ENCODE peak calls at places on chromosomes 4 and X, in four cellular contexts. Q is astrocyte, E is heart left ventricle, K is HepG2. M is an unnamed sample.

GRCh38 chrX:153642313-153642654 is 4.7 kb upstream of the DUSP9 start:
- DNase-seq in Q (no peak), K (no peak), E (no peak), M (no peak)

GRCh38 chr4:186726440-186727148 is 2.9 kb upstream of the FAT1 start:
- DNase-seq in Q (peak; percentile 71), E (peak; percentile 74), K (peak; percentile 63), M (peak; percentile 85)

GRCh38 chr4:151688785-151689043 is 72.1 kb downstream of the GATB start:
- DNase-seq in Q (no peak), E (no peak), K (no peak), M (no peak)

GRCh38 chr4:1991087-1991486 is 17.7 kb downstream of the NELFA start:
- DNase-seq in K (no peak), Q (no peak), E (no peak), M (no peak)

GRCh38 chr4:120850048-120850599 is 72.4 kb downstream of the PRDM5 start:
- DNase-seq in Q (peak; percentile 71), E (no peak), K (no peak), M (no peak)

GRCh38 chr4:126071346-126072333 is 756.9 kb downstream of the FAT4 start:
- DNase-seq in K (peak; percentile 11), E (no peak), Q (peak; percentile 88), M (no peak)

GRCh38 chr4:86872135-86872534 is 20.1 kb downstream of the C4orf36 start:
- DNase-seq in E (no peak), K (no peak), Q (no peak), M (no peak)

GRCh38 chrX:150899191-150899757 is 806 bp upstream of the CD99L2 start:
- DNase-seq in E (peak; percentile 39), K (no peak), Q (peak; percentile 8), M (peak; percentile 7)

GRCh38 chr4:127182687-127183086 is 450.1 kb upstream of the INTU start:
- DNase-seq in Q (peak; percentile 2), K (no peak), E (no peak), M (no peak)

GRCh38 chr4:24131954-24132673 is 242.3 kb upstream of the PPARGC1A start:
- DNase-seq in K (no peak), E (no peak), Q (no peak), M (no peak)

GRCh38 chrX:56745019-56745418 is 16.0 kb downstream of the NBDY start:
- DNase-seq in K (peak; percentile 37), E (no peak), Q (peak; percentile 60), M (no peak)

GRCh38 chrX:149950681-149951080 is 12.4 kb upstream of the EOLA2 start:
- DNase-seq in Q (peak; percentile 20), K (peak; percentile 16), E (no peak), M (peak; percentile 35)

GRCh38 chrX:82230013-82230412 is 1028.1 kb downstream of the SH3BGRL start:
- DNase-seq in K (no peak), E (no peak), Q (no peak), M (no peak)

GRCh38 chr4:168631241-168632151 is 134.6 kb downstream of the PALLD start:
- DNase-seq in E (peak; percentile 71), K (no peak), Q (peak; percentile 77), M (peak; percentile 64)

GRCh38 chrX:24577091-24577490 is 70.1 kb downstream of the PCYT1B start:
- DNase-seq in K (no peak), E (no peak), Q (no peak), M (no peak)

GRCh38 chrX:72230290-72230689 is 8.5 kb downstream of the ERCC6L start:
- DNase-seq in K (no peak), Q (no peak), E (no peak), M (no peak)

GRCh38 chr4:133865606-133866327 is 335.8 kb downstream of the PABPC4L start:
- DNase-seq in E (peak; percentile 23), Q (peak; percentile 99), K (peak; percentile 6), M (peak; percentile 38)

GRCh38 chrX:100980608-100981497 is 11.3 kb downstream of the ARL13A start:
- DNase-seq in E (peak; percentile 36), Q (peak; percentile 72), K (peak; percentile 39), M (peak; percentile 85)

GRCh38 chr4:180493299-180493698 is 1749.9 kb upstream of the TENM3 start:
- DNase-seq in E (no peak), K (no peak), Q (no peak), M (no peak)

GRCh38 chr4:24843121-24843520 is 47.7 kb downstream of the SOD3 start:
- DNase-seq in K (peak; percentile 18), Q (no peak), E (no peak), M (no peak)

GRCh38 chr4:105291920-105292319 is 145.2 kb downstream of the TET2 start:
- DNase-seq in Q (no peak), E (no peak), K (no peak), M (no peak)

GRCh38 chr4:1503583-1504471 is 97.6 kb upstream of the NKX1-1 start:
- DNase-seq in K (no peak), Q (no peak), E (peak; percentile 22), M (no peak)

GRCh38 chr4:62457356-62457755 is 1257.2 kb downstream of the ADGRL3 start:
- DNase-seq in Q (peak; percentile 0), E (no peak), K (no peak), M (no peak)

GRCh38 chr4:183838987-183839712 is 66.0 kb upstream of the STOX2 start:
- DNase-seq in K (no peak), E (no peak), Q (peak; percentile 4), M (no peak)

GRCh38 chrX:36898301-36898700 is 109.9 kb upstream of the FAM47C start:
- DNase-seq in K (peak; percentile 0), Q (no peak), E (no peak), M (no peak)
- TF ChIP-seq CTCF in K (peak; percentile 56), Q (peak; percentile 40), E (no peak), M (peak; percentile 42)

DNA sequence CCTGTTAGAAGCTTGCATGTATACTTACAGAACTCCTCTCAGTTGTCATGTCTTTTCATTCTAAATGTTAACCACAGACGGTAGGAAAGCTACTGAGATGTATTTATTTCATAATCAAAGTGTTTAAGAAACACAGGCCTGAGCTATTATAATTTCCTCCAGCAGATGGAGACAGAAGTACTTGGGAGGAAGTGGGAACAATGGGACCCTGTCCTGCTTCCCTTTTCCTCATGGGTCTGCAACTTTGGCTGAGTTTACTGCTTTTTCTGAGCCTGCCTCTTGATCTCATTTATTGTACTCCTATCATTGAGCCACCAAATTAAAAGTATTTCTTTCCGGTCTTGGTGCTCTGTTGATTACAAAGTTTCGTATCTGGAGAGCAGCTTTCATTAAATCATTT is 67.7 kb upstream of the SPANXN2 start:
- DNase-seq in E (no peak), Q (no peak), K (no peak), M (no peak)
- TF ChIP-seq CTCF in E (no peak), Q (peak; percentile 39), K (no peak), M (no peak)

DNA sequence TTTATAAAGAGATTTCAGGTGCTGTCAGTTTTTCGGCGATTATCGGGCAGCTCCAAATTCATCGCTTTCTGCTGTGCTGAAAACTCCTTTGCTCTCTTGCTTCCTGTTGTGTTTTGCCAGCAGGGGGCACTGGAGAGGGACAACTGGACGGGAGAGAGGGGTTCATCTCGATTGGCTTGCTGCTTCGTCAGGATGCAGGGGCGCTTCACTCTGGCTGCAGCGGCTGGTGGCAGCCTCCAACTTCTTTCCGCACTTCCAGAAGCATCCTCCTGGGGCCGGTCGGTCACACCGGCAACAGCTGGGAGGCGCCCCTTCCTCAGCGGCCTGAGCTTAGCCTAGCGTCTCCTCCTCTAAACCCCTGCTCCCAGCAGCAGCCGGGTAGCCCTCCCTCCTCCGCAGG is 29.5 kb downstream of the MSL3 start:
- DNase-seq in Q (peak; percentile 13), E (peak; percentile 50), K (peak; percentile 43), M (peak; percentile 5)
- TF ChIP-seq CTCF in Q (peak; percentile 47), E (peak; percentile 38), K (peak; percentile 67), M (no peak)

GRCh38 chr4:139694522-139694921 is 28.9 kb downstream of the MGST2 start:
- DNase-seq in E (no peak), K (no peak), Q (no peak), M (no peak)

GRCh38 chr4:139686988-139687387 is 21.4 kb downstream of the MGST2 start:
- DNase-seq in Q (no peak), K (no peak), E (no peak), M (no peak)

GRCh38 chr4:139689093-139689722 is 23.6 kb downstream of the MGST2 start:
- DNase-seq in Q (no peak), K (peak; percentile 96), E (no peak), M (no peak)

GRCh38 chr4:139696491-139696890 is 30.9 kb downstream of the MGST2 start:
- DNase-seq in K (no peak), E (no peak), Q (no peak), M (no peak)

GRCh38 chr4:139692300-139693012 is 26.8 kb downstream of the MGST2 start:
- DNase-seq in K (peak; percentile 94), E (peak; percentile 39), Q (no peak), M (peak; percentile 2)
- TF ChIP-seq CTCF in K (peak; percentile 44), E (peak; percentile 26), Q (no peak), M (no peak)

DNA sequence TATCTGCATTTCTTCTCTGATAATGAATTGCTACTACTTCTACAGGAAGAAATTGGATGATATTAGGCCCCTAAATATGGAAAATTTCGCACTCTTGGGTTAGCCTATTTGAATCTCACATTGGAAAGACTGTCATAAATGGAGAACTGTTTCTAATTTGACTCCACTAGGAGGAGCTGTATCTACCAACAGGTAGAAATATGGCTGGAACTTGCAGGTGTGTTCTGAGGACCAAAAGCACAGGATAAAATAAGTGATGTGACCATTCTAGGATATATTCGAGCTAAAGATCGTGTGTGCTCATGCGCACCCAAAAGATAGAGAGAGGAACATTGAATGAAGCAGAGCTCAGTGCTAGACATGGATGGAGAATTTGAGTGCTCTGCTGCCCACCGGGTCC is 4.8 kb upstream of the NKAP start:
- DNase-seq in E (no peak), K (no peak), Q (no peak), M (no peak)
- TF ChIP-seq CTCF in E (no peak), K (peak; percentile 25), Q (peak; percentile 8), M (no peak)

GRCh38 chrX:135463937-135464336 is 42.2 kb downstream of the SMIM10L2A start:
- DNase-seq in Q (no peak), E (no peak), K (peak; percentile 0), M (no peak)
- TF ChIP-seq CTCF in Q (no peak), E (no peak), K (no peak), M (no peak)

DNA sequence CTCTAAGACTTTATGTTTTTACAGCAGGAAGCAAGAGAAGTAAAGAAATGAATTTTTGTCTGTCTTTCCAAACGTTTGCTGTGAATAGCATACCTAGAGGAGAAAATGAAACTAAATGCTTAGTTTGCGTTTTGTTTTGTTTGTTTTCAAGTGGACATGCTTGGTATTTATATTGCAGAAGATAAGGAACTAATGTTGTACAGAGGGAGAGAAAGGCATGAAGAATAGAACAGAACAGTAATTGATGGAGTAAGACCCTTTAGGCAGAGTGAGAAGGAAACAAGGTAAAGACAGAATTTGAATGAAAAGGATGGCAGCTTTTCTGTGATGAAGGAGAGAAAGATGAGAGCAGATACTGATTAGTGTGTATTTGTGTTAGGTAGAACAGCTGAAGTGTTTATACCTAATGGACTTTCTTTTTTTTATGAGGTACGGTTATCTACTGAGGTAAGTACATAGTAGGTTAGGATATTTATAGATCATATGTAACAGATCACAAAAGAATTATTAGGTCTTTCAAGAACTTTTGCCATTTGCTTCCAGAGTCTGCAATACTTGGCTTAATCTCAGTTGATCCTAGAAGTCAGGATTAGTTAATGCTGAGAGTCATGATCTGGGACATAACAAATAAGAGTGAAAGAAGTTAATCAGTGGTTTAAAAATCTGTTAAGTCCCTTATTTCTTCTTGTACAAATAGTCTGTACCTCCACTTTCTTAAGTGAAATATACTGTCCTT is 36.9 kb downstream of the FABP2 start:
- DNase-seq in Q (peak; percentile 6), K (no peak), E (no peak), M (no peak)
- TF ChIP-seq CTCF in Q (no peak), K (no peak), E (no peak), M (no peak)

GRCh38 chr4:65865489-65865888 is 195.2 kb upstream of the EPHA5 start:
- DNase-seq in E (no peak), Q (no peak), K (peak; percentile 13), M (peak; percentile 1)
- TF ChIP-seq CTCF in E (no peak), Q (peak; percentile 38), K (peak; percentile 38), M (no peak)